ENCODE peak calls at places on chromosomes 13 and 19, in ten cellular contexts. One of them, this sample, is unnamed.

GRCh38 chr19:15318241-15318691 is 14.1 kb downstream of the BRD4 start:
- DNase-seq in neural progenitor cell: no peak
- DNase-seq in WTC11: no peak
- DNase-seq in Caco-2: no peak
- DNase-seq in Right ventricle myocardium superior: no peak
- DNase-seq in non-pigmented ciliary epithelial cell: no peak
- DNase-seq in GM13976: no peak
- DNase-seq in endodermal cell: no peak
- DNase-seq in frontal cortex: no peak
- DNase-seq in SW480: no peak
- DNase-seq in this sample: no peak

GRCh38 chr13:94559201-94559795 is 36.7 kb downstream of the TGDS start:
- DNase-seq in neural progenitor cell: no peak
- DNase-seq in WTC11: no peak
- DNase-seq in Caco-2: no peak
- DNase-seq in Right ventricle myocardium superior: no peak
- DNase-seq in non-pigmented ciliary epithelial cell: no peak
- DNase-seq in GM13976: no peak
- DNase-seq in endodermal cell: no peak
- DNase-seq in frontal cortex: no peak
- DNase-seq in SW480: no peak
- DNase-seq in this sample: no peak

GRCh38 chr19:16714702-16715294 is 4.8 kb upstream of the NWD1 start:
- DNase-seq in neural progenitor cell: peak; percentile 68
- DNase-seq in WTC11: peak; percentile 81
- DNase-seq in Caco-2: peak; percentile 37
- DNase-seq in Right ventricle myocardium superior: peak; percentile 61
- DNase-seq in non-pigmented ciliary epithelial cell: no peak
- DNase-seq in GM13976: peak; percentile 73
- DNase-seq in endodermal cell: peak; percentile 91
- DNase-seq in frontal cortex: no peak
- DNase-seq in SW480: peak; percentile 22
- DNase-seq in this sample: no peak

GRCh38 chr19:7888145-7888825 is at the start of gene LRRC8E:
- DNase-seq in neural progenitor cell: peak; percentile 83
- DNase-seq in WTC11: peak; percentile 87
- DNase-seq in Caco-2: peak; percentile 78
- DNase-seq in Right ventricle myocardium superior: no peak
- DNase-seq in non-pigmented ciliary epithelial cell: no peak
- DNase-seq in GM13976: no peak
- DNase-seq in endodermal cell: peak; percentile 94
- DNase-seq in frontal cortex: no peak
- DNase-seq in SW480: peak; percentile 63
- DNase-seq in this sample: no peak

GRCh38 chr13:102017248-102017647 is 384.6 kb downstream of the FGF14 start:
- DNase-seq in neural progenitor cell: no peak
- DNase-seq in WTC11: no peak
- DNase-seq in Caco-2: no peak
- DNase-seq in Right ventricle myocardium superior: no peak
- DNase-seq in non-pigmented ciliary epithelial cell: no peak
- DNase-seq in GM13976: no peak
- DNase-seq in endodermal cell: no peak
- DNase-seq in frontal cortex: no peak
- DNase-seq in SW480: no peak
- DNase-seq in this sample: no peak

GRCh38 chr13:27006519-27007161 is 165.0 kb downstream of the USP12 start:
- DNase-seq in neural progenitor cell: peak; percentile 43
- DNase-seq in WTC11: peak; percentile 42
- DNase-seq in Caco-2: no peak
- DNase-seq in Right ventricle myocardium superior: no peak
- DNase-seq in non-pigmented ciliary epithelial cell: no peak
- DNase-seq in GM13976: no peak
- DNase-seq in endodermal cell: peak; percentile 77
- DNase-seq in frontal cortex: no peak
- DNase-seq in SW480: peak; percentile 26
- DNase-seq in this sample: no peak

GRCh38 chr19:3808420-3809143 is 22.4 kb upstream of the MATK start:
- DNase-seq in neural progenitor cell: no peak
- DNase-seq in WTC11: no peak
- DNase-seq in Caco-2: no peak
- DNase-seq in Right ventricle myocardium superior: no peak
- DNase-seq in non-pigmented ciliary epithelial cell: no peak
- DNase-seq in GM13976: no peak
- DNase-seq in endodermal cell: peak; percentile 44
- DNase-seq in frontal cortex: no peak
- DNase-seq in SW480: no peak
- DNase-seq in this sample: no peak

GRCh38 chr13:106701810-106702341 is 133.9 kb upstream of the ARGLU1 start:
- DNase-seq in neural progenitor cell: no peak
- DNase-seq in WTC11: no peak
- DNase-seq in Caco-2: no peak
- DNase-seq in Right ventricle myocardium superior: peak; percentile 45
- DNase-seq in non-pigmented ciliary epithelial cell: no peak
- DNase-seq in GM13976: no peak
- DNase-seq in endodermal cell: no peak
- DNase-seq in frontal cortex: no peak
- DNase-seq in SW480: no peak
- DNase-seq in this sample: no peak

GRCh38 chr19:33564836-33565338 is 43.3 kb upstream of the PEPD start:
- DNase-seq in neural progenitor cell: no peak
- DNase-seq in WTC11: no peak
- DNase-seq in Caco-2: peak; percentile 14
- DNase-seq in Right ventricle myocardium superior: no peak
- DNase-seq in non-pigmented ciliary epithelial cell: no peak
- DNase-seq in GM13976: no peak
- DNase-seq in endodermal cell: peak; percentile 37
- DNase-seq in frontal cortex: no peak
- DNase-seq in SW480: no peak
- DNase-seq in this sample: no peak

GRCh38 chr19:55253264-55253663 is 5.6 kb downstream of the PPP6R1 start:
- DNase-seq in neural progenitor cell: no peak
- DNase-seq in WTC11: no peak
- DNase-seq in Caco-2: no peak
- DNase-seq in Right ventricle myocardium superior: no peak
- DNase-seq in non-pigmented ciliary epithelial cell: no peak
- DNase-seq in GM13976: no peak
- DNase-seq in endodermal cell: no peak
- DNase-seq in frontal cortex: no peak
- DNase-seq in SW480: no peak
- DNase-seq in this sample: no peak

GRCh38 chr13:73421310-73421912 is 362.6 kb downstream of the KLF5 start:
- DNase-seq in neural progenitor cell: no peak
- DNase-seq in WTC11: no peak
- DNase-seq in Caco-2: no peak
- DNase-seq in Right ventricle myocardium superior: no peak
- DNase-seq in non-pigmented ciliary epithelial cell: peak; percentile 67
- DNase-seq in GM13976: no peak
- DNase-seq in endodermal cell: no peak
- DNase-seq in frontal cortex: no peak
- DNase-seq in SW480: peak; percentile 86
- DNase-seq in this sample: peak; percentile 74

GRCh38 chr19:50739132-50739746 is 16.1 kb downstream of the CLEC11A start:
- DNase-seq in neural progenitor cell: no peak
- DNase-seq in WTC11: no peak
- DNase-seq in Caco-2: no peak
- DNase-seq in Right ventricle myocardium superior: no peak
- DNase-seq in non-pigmented ciliary epithelial cell: no peak
- DNase-seq in GM13976: no peak
- DNase-seq in endodermal cell: no peak
- DNase-seq in frontal cortex: no peak
- DNase-seq in SW480: no peak
- DNase-seq in this sample: no peak

GRCh38 chr19:10292206-10292788 is 2.5 kb downstream of the ICAM5 start:
- DNase-seq in neural progenitor cell: peak; percentile 93
- DNase-seq in WTC11: peak; percentile 99
- DNase-seq in Caco-2: peak; percentile 93
- DNase-seq in Right ventricle myocardium superior: peak; percentile 88
- DNase-seq in non-pigmented ciliary epithelial cell: no peak
- DNase-seq in GM13976: peak; percentile 93
- DNase-seq in endodermal cell: peak; percentile 98
- DNase-seq in frontal cortex: no peak
- DNase-seq in SW480: peak; percentile 74
- DNase-seq in this sample: no peak

GRCh38 chr19:38839816-38840582 is 8.4 kb upstream of the ECH1 start:
- DNase-seq in neural progenitor cell: no peak
- DNase-seq in WTC11: no peak
- DNase-seq in Caco-2: no peak
- DNase-seq in Right ventricle myocardium superior: peak; percentile 41
- DNase-seq in non-pigmented ciliary epithelial cell: no peak
- DNase-seq in GM13976: no peak
- DNase-seq in endodermal cell: no peak
- DNase-seq in frontal cortex: no peak
- DNase-seq in SW480: no peak
- DNase-seq in this sample: no peak

GRCh38 chr13:20826810-20827560 is 53.2 kb upstream of the EEF1AKMT1 start:
- DNase-seq in neural progenitor cell: no peak
- DNase-seq in WTC11: no peak
- DNase-seq in Caco-2: no peak
- DNase-seq in Right ventricle myocardium superior: no peak
- DNase-seq in non-pigmented ciliary epithelial cell: no peak
- DNase-seq in GM13976: no peak
- DNase-seq in endodermal cell: no peak
- DNase-seq in frontal cortex: no peak
- DNase-seq in SW480: no peak
- DNase-seq in this sample: no peak

GRCh38 chr13:80547885-80548284 is 207.0 kb upstream of the SPRY2 start:
- DNase-seq in neural progenitor cell: no peak
- DNase-seq in WTC11: no peak
- DNase-seq in Caco-2: no peak
- DNase-seq in Right ventricle myocardium superior: no peak
- DNase-seq in non-pigmented ciliary epithelial cell: peak; percentile 42
- DNase-seq in GM13976: no peak
- DNase-seq in endodermal cell: no peak
- DNase-seq in frontal cortex: no peak
- DNase-seq in SW480: no peak
- DNase-seq in this sample: no peak

GRCh38 chr13:60514891-60515290 is 117.9 kb downstream of the TDRD3 start:
- DNase-seq in neural progenitor cell: no peak
- DNase-seq in WTC11: no peak
- DNase-seq in Caco-2: no peak
- DNase-seq in Right ventricle myocardium superior: no peak
- DNase-seq in non-pigmented ciliary epithelial cell: no peak
- DNase-seq in GM13976: no peak
- DNase-seq in endodermal cell: no peak
- DNase-seq in frontal cortex: no peak
- DNase-seq in SW480: no peak
- DNase-seq in this sample: no peak

This sample was measured in kidney epithelial cell.